ENCODE peak calls at places on chromosomes 13 and 19, in nine cellular contexts. One of them, this sample, is unnamed.

GRCh38 chr19:12163841-12164240 is 945 bp downstream of the ZNF136 start:
- DNase-seq in neural progenitor cell: peak; percentile 24
- DNase-seq in CD4-positive, alpha-beta T cell: no peak
- DNase-seq in sigmoid colon: no peak
- DNase-seq in mucosa of descending colon: no peak
- DNase-seq in prostate gland: no peak
- DNase-seq in IMR-90: peak; percentile 56
- DNase-seq in heart right ventricle: no peak
- DNase-seq in lower leg skin: no peak
- DNase-seq in this sample: no peak

GRCh38 chr13:109145631-109146030 is 516.2 kb downstream of the MYO16 start:
- DNase-seq in neural progenitor cell: peak; percentile 70
- DNase-seq in CD4-positive, alpha-beta T cell: no peak
- DNase-seq in sigmoid colon: no peak
- DNase-seq in mucosa of descending colon: no peak
- DNase-seq in prostate gland: no peak
- DNase-seq in IMR-90: peak; percentile 72
- DNase-seq in heart right ventricle: peak; percentile 42
- DNase-seq in lower leg skin: no peak
- DNase-seq in this sample: no peak

GRCh38 chr19:53394974-53395839 is at the start of gene ZNF765:
- DNase-seq in neural progenitor cell: peak; percentile 98
- DNase-seq in CD4-positive, alpha-beta T cell: peak; percentile 96
- DNase-seq in sigmoid colon: peak; percentile 98
- DNase-seq in mucosa of descending colon: peak; percentile 98
- DNase-seq in prostate gland: peak; percentile 95
- DNase-seq in IMR-90: peak; percentile 85
- DNase-seq in heart right ventricle: peak; percentile 94
- DNase-seq in lower leg skin: peak; percentile 93
- DNase-seq in this sample: peak; percentile 98

GRCh38 chr13:98782654-98783053 is 30.2 kb upstream of the SLC15A1 start:
- DNase-seq in neural progenitor cell: no peak
- DNase-seq in CD4-positive, alpha-beta T cell: no peak
- DNase-seq in sigmoid colon: no peak
- DNase-seq in mucosa of descending colon: no peak
- DNase-seq in prostate gland: no peak
- DNase-seq in IMR-90: no peak
- DNase-seq in heart right ventricle: no peak
- DNase-seq in lower leg skin: no peak
- DNase-seq in this sample: no peak

GRCh38 chr19:38692458-38693379 is 45.3 kb downstream of the ACTN4 start:
- DNase-seq in neural progenitor cell: peak; percentile 22
- DNase-seq in CD4-positive, alpha-beta T cell: no peak
- DNase-seq in sigmoid colon: no peak
- DNase-seq in mucosa of descending colon: no peak
- DNase-seq in prostate gland: no peak
- DNase-seq in IMR-90: no peak
- DNase-seq in heart right ventricle: no peak
- DNase-seq in lower leg skin: no peak
- DNase-seq in this sample: no peak

GRCh38 chr19:27905074-27905473 is 1307.9 kb downstream of the UQCRFS1 start:
- DNase-seq in neural progenitor cell: no peak
- DNase-seq in CD4-positive, alpha-beta T cell: no peak
- DNase-seq in sigmoid colon: no peak
- DNase-seq in mucosa of descending colon: no peak
- DNase-seq in prostate gland: no peak
- DNase-seq in IMR-90: no peak
- DNase-seq in heart right ventricle: no peak
- DNase-seq in lower leg skin: no peak
- DNase-seq in this sample: peak; percentile 64

GRCh38 chr19:51083783-51084182 is 1.1 kb upstream of the KLK14 start:
- DNase-seq in neural progenitor cell: no peak
- DNase-seq in CD4-positive, alpha-beta T cell: no peak
- DNase-seq in sigmoid colon: no peak
- DNase-seq in mucosa of descending colon: no peak
- DNase-seq in prostate gland: no peak
- DNase-seq in IMR-90: no peak
- DNase-seq in heart right ventricle: no peak
- DNase-seq in lower leg skin: no peak
- DNase-seq in this sample: no peak

GRCh38 chr13:37187110-37187509 is 81.6 kb upstream of the CSNK1A1L start:
- DNase-seq in neural progenitor cell: no peak
- DNase-seq in CD4-positive, alpha-beta T cell: no peak
- DNase-seq in sigmoid colon: no peak
- DNase-seq in mucosa of descending colon: no peak
- DNase-seq in prostate gland: no peak
- DNase-seq in IMR-90: no peak
- DNase-seq in heart right ventricle: no peak
- DNase-seq in lower leg skin: no peak
- DNase-seq in this sample: no peak

GRCh38 chr19:5304486-5304885 is 36.1 kb downstream of the PTPRS start:
- DNase-seq in neural progenitor cell: no peak
- DNase-seq in CD4-positive, alpha-beta T cell: no peak
- DNase-seq in sigmoid colon: no peak
- DNase-seq in mucosa of descending colon: no peak
- DNase-seq in prostate gland: no peak
- DNase-seq in IMR-90: no peak
- DNase-seq in heart right ventricle: no peak
- DNase-seq in lower leg skin: no peak
- DNase-seq in this sample: no peak

GRCh38 chr19:5302396-5302795 is 38.2 kb downstream of the PTPRS start:
- DNase-seq in neural progenitor cell: no peak
- DNase-seq in CD4-positive, alpha-beta T cell: no peak
- DNase-seq in sigmoid colon: no peak
- DNase-seq in mucosa of descending colon: no peak
- DNase-seq in prostate gland: no peak
- DNase-seq in IMR-90: no peak
- DNase-seq in heart right ventricle: no peak
- DNase-seq in lower leg skin: no peak
- DNase-seq in this sample: no peak

GRCh38 chr19:5305163-5305562 is 35.4 kb downstream of the PTPRS start:
- DNase-seq in neural progenitor cell: no peak
- DNase-seq in CD4-positive, alpha-beta T cell: no peak
- DNase-seq in sigmoid colon: no peak
- DNase-seq in mucosa of descending colon: no peak
- DNase-seq in prostate gland: no peak
- DNase-seq in IMR-90: no peak
- DNase-seq in heart right ventricle: no peak
- DNase-seq in lower leg skin: no peak
- DNase-seq in this sample: no peak

GRCh38 chr19:5306531-5306930 is 34.1 kb downstream of the PTPRS start:
- DNase-seq in neural progenitor cell: no peak
- DNase-seq in CD4-positive, alpha-beta T cell: no peak
- DNase-seq in sigmoid colon: no peak
- DNase-seq in mucosa of descending colon: no peak
- DNase-seq in prostate gland: no peak
- DNase-seq in IMR-90: no peak
- DNase-seq in heart right ventricle: no peak
- DNase-seq in lower leg skin: no peak
- DNase-seq in this sample: no peak

DNA sequence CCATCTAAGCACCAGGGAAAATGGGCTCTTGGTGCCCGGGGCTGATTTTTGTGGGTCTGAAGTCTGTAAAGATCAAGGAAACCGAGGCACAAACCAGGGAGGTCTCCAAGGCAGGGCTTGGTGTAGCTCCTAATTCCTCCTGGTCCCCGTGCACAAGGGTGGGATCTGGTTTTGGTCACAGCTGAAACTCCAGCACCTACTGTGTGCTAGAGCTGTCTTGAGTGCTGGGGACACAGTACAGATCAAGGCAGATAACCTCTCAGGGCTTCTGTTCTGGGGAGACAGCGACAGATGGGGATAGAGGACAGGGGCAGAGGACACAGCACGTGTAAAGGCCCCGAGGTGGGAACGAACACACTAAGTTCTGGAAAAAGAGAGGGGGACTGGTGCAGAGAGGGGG is 37.4 kb downstream of the PTPRS start:
- DNase-seq in neural progenitor cell: no peak
- DNase-seq in CD4-positive, alpha-beta T cell: no peak
- DNase-seq in sigmoid colon: no peak
- DNase-seq in mucosa of descending colon: no peak
- DNase-seq in prostate gland: no peak
- DNase-seq in IMR-90: no peak
- DNase-seq in heart right ventricle: no peak
- DNase-seq in lower leg skin: no peak
- DNase-seq in this sample: no peak
- TF ChIP-seq CTCF in neural progenitor cell: no peak
- TF ChIP-seq CTCF in CD4-positive, alpha-beta T cell: no peak
- TF ChIP-seq CTCF in sigmoid colon: no peak
- TF ChIP-seq CTCF in mucosa of descending colon: no peak
- TF ChIP-seq CTCF in prostate gland: no peak
- TF ChIP-seq CTCF in IMR-90: no peak
- TF ChIP-seq CTCF in heart right ventricle: no peak
- TF ChIP-seq CTCF in lower leg skin: no peak
- TF ChIP-seq CTCF in this sample: no peak

GRCh38 chr19:40542197-40542859 is 34.3 kb upstream of the SHKBP1 start:
- DNase-seq in neural progenitor cell: no peak
- DNase-seq in CD4-positive, alpha-beta T cell: no peak
- DNase-seq in sigmoid colon: peak; percentile 95
- DNase-seq in mucosa of descending colon: peak; percentile 67
- DNase-seq in prostate gland: no peak
- DNase-seq in IMR-90: peak; percentile 60
- DNase-seq in heart right ventricle: peak; percentile 76
- DNase-seq in lower leg skin: no peak
- DNase-seq in this sample: no peak

GRCh38 chr19:40543029-40543597 is 33.6 kb upstream of the SHKBP1 start:
- DNase-seq in neural progenitor cell: no peak
- DNase-seq in CD4-positive, alpha-beta T cell: no peak
- DNase-seq in sigmoid colon: no peak
- DNase-seq in mucosa of descending colon: no peak
- DNase-seq in prostate gland: no peak
- DNase-seq in IMR-90: no peak
- DNase-seq in heart right ventricle: no peak
- DNase-seq in lower leg skin: no peak
- DNase-seq in this sample: no peak

GRCh38 chr19:40534148-40534547 is 42.5 kb upstream of the SHKBP1 start:
- DNase-seq in neural progenitor cell: no peak
- DNase-seq in CD4-positive, alpha-beta T cell: no peak
- DNase-seq in sigmoid colon: no peak
- DNase-seq in mucosa of descending colon: no peak
- DNase-seq in prostate gland: no peak
- DNase-seq in IMR-90: no peak
- DNase-seq in heart right ventricle: no peak
- DNase-seq in lower leg skin: no peak
- DNase-seq in this sample: no peak

GRCh38 chr19:40533508-40533907 is 43.2 kb upstream of the SHKBP1 start:
- DNase-seq in neural progenitor cell: no peak
- DNase-seq in CD4-positive, alpha-beta T cell: no peak
- DNase-seq in sigmoid colon: no peak
- DNase-seq in mucosa of descending colon: no peak
- DNase-seq in prostate gland: no peak
- DNase-seq in IMR-90: no peak
- DNase-seq in heart right ventricle: no peak
- DNase-seq in lower leg skin: no peak
- DNase-seq in this sample: no peak

GRCh38 chr19:40539070-40539469 is 37.6 kb upstream of the SHKBP1 start:
- DNase-seq in neural progenitor cell: no peak
- DNase-seq in CD4-positive, alpha-beta T cell: no peak
- DNase-seq in sigmoid colon: no peak
- DNase-seq in mucosa of descending colon: no peak
- DNase-seq in prostate gland: no peak
- DNase-seq in IMR-90: no peak
- DNase-seq in heart right ventricle: no peak
- DNase-seq in lower leg skin: no peak
- DNase-seq in this sample: no peak
- TF ChIP-seq CTCF in neural progenitor cell: no peak
- TF ChIP-seq CTCF in CD4-positive, alpha-beta T cell: no peak
- TF ChIP-seq CTCF in sigmoid colon: no peak
- TF ChIP-seq CTCF in mucosa of descending colon: no peak
- TF ChIP-seq CTCF in prostate gland: no peak
- TF ChIP-seq CTCF in IMR-90: peak; percentile 2
- TF ChIP-seq CTCF in heart right ventricle: no peak
- TF ChIP-seq CTCF in lower leg skin: no peak
- TF ChIP-seq CTCF in this sample: no peak

GRCh38 chr19:17685451-17686026 is 2.6 kb downstream of the UNC13A start:
- DNase-seq in neural progenitor cell: no peak
- DNase-seq in CD4-positive, alpha-beta T cell: no peak
- DNase-seq in sigmoid colon: no peak
- DNase-seq in mucosa of descending colon: no peak
- DNase-seq in prostate gland: no peak
- DNase-seq in IMR-90: no peak
- DNase-seq in heart right ventricle: no peak
- DNase-seq in lower leg skin: no peak
- DNase-seq in this sample: no peak
- TF ChIP-seq CTCF in neural progenitor cell: no peak
- TF ChIP-seq CTCF in CD4-positive, alpha-beta T cell: no peak
- TF ChIP-seq CTCF in sigmoid colon: no peak
- TF ChIP-seq CTCF in mucosa of descending colon: no peak
- TF ChIP-seq CTCF in prostate gland: no peak
- TF ChIP-seq CTCF in IMR-90: no peak
- TF ChIP-seq CTCF in heart right ventricle: no peak
- TF ChIP-seq CTCF in lower leg skin: no peak
- TF ChIP-seq CTCF in this sample: no peak

GRCh38 chr19:1000591-1001537 is 645 bp downstream of the GRIN3B start:
- DNase-seq in neural progenitor cell: peak; percentile 58
- DNase-seq in CD4-positive, alpha-beta T cell: no peak
- DNase-seq in sigmoid colon: no peak
- DNase-seq in mucosa of descending colon: no peak
- DNase-seq in prostate gland: no peak
- DNase-seq in IMR-90: no peak
- DNase-seq in heart right ventricle: no peak
- DNase-seq in lower leg skin: no peak
- DNase-seq in this sample: no peak

GRCh38 chr19:999379-999719 is 870 bp upstream of the GRIN3B start:
- DNase-seq in neural progenitor cell: no peak
- DNase-seq in CD4-positive, alpha-beta T cell: no peak
- DNase-seq in sigmoid colon: no peak
- DNase-seq in mucosa of descending colon: no peak
- DNase-seq in prostate gland: no peak
- DNase-seq in IMR-90: no peak
- DNase-seq in heart right ventricle: no peak
- DNase-seq in lower leg skin: no peak
- DNase-seq in this sample: no peak

GRCh38 chr19:998064-998463 is 2.2 kb upstream of the GRIN3B start:
- DNase-seq in neural progenitor cell: no peak
- DNase-seq in CD4-positive, alpha-beta T cell: no peak
- DNase-seq in sigmoid colon: no peak
- DNase-seq in mucosa of descending colon: no peak
- DNase-seq in prostate gland: no peak
- DNase-seq in IMR-90: no peak
- DNase-seq in heart right ventricle: no peak
- DNase-seq in lower leg skin: no peak
- DNase-seq in this sample: no peak

GRCh38 chr19:1001538-1002166 is 1.4 kb downstream of the GRIN3B start:
- DNase-seq in neural progenitor cell: peak; percentile 79
- DNase-seq in CD4-positive, alpha-beta T cell: peak; percentile 63
- DNase-seq in sigmoid colon: no peak
- DNase-seq in mucosa of descending colon: peak; percentile 76
- DNase-seq in prostate gland: no peak
- DNase-seq in IMR-90: no peak
- DNase-seq in heart right ventricle: no peak
- DNase-seq in lower leg skin: no peak
- DNase-seq in this sample: no peak

DNA sequence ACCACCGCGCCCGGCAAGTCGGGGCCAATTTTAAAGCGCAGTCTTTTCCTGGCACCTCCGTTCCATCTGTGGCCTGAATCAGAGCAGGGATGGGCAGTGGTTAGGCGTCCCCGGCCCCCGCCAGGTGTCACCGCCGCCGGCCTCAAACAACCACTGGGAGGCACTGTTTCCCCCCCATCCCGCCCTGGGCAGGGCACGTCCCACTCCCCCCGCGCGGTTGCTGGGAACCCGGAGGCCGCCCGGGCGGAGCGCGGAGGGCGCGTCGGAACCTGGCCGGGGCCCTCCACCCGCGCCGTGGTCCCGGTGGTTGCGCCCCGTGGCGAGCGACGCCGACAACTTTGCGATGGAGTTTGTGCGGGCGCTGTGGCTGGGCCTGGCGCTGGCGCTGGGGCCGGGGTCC is at the start of gene GRIN3B:
- DNase-seq in neural progenitor cell: peak; percentile 90
- DNase-seq in CD4-positive, alpha-beta T cell: peak; percentile 59
- DNase-seq in sigmoid colon: no peak
- DNase-seq in mucosa of descending colon: peak; percentile 81
- DNase-seq in prostate gland: peak; percentile 38
- DNase-seq in IMR-90: peak; percentile 40
- DNase-seq in heart right ventricle: peak; percentile 51
- DNase-seq in lower leg skin: no peak
- DNase-seq in this sample: no peak
- TF ChIP-seq CTCF in neural progenitor cell: peak; percentile 78
- TF ChIP-seq CTCF in CD4-positive, alpha-beta T cell: peak; percentile 34
- TF ChIP-seq CTCF in sigmoid colon: no peak
- TF ChIP-seq CTCF in mucosa of descending colon: peak; percentile 15
- TF ChIP-seq CTCF in prostate gland: peak; percentile 54
- TF ChIP-seq CTCF in IMR-90: peak; percentile 58
- TF ChIP-seq CTCF in heart right ventricle: peak; percentile 56
- TF ChIP-seq CTCF in lower leg skin: no peak
- TF ChIP-seq CTCF in this sample: peak; percentile 69

This sample was measured in osteocyte.